ENCODE peak calls at places on chromosomes 12 and 14, in eight cellular contexts. V, Q, K, U, E, C, P and H are unnamed samples.

GRCh38 chr12:106644335-106645073 is 61.7 kb downstream of the RFX4 start:
- DNase-seq in V (no peak), Q (no peak), K (no peak), U (no peak), E (no peak), C (no peak), P (no peak), H (no peak)

GRCh38 chr14:91342243-91342760 is 75.3 kb downstream of the CCDC88C start:
- DNase-seq in V (no peak), Q (no peak), K (no peak), U (no peak), E (no peak), C (no peak), P (no peak), H (no peak)

GRCh38 chr12:6745751-6746525 is 7.0 kb downstream of the MLF2 start:
- DNase-seq in V (no peak), Q (no peak), K (no peak), U (no peak), E (no peak), C (no peak), P (no peak), H (no peak)

GRCh38 chr12:51326762-51327439 is 2.9 kb upstream of the BIN2 start:
- DNase-seq in V (peak; percentile 49), Q (peak; percentile 69), K (peak; percentile 81), U (no peak), E (no peak), C (no peak), P (no peak), H (peak; percentile 94)

GRCh38 chr14:57704796-57705195 is 161.1 kb downstream of the SLC35F4 start:
- DNase-seq in V (no peak), Q (no peak), K (no peak), U (no peak), E (no peak), C (no peak), P (no peak), H (no peak)

GRCh38 chr12:124326104-124326503 is 31.2 kb downstream of the RFLNA start:
- DNase-seq in V (no peak), Q (no peak), K (no peak), U (no peak), E (no peak), C (no peak), P (no peak), H (no peak)

GRCh38 chr12:25054783-25055144 is 105.9 kb upstream of the BCAT1 start:
- DNase-seq in V (peak; percentile 66), Q (peak; percentile 29), K (no peak), U (no peak), E (no peak), C (no peak), P (no peak), H (no peak)

GRCh38 chr12:3071710-3072109 is 5.5 kb upstream of the TSPAN9 start:
- DNase-seq in V (no peak), Q (no peak), K (no peak), U (no peak), E (no peak), C (no peak), P (no peak), H (no peak)

GRCh38 chr14:73785834-73786631 is 65.6 kb upstream of the PTGR2 start:
- DNase-seq in V (peak; percentile 96), Q (peak; percentile 85), K (no peak), U (peak; percentile 46), E (peak; percentile 84), C (peak; percentile 89), P (peak; percentile 74), H (peak; percentile 96)

GRCh38 chr12:53533476-53533875 is 26.2 kb upstream of the NPFF start:
- DNase-seq in V (no peak), Q (no peak), K (no peak), U (no peak), E (no peak), C (no peak), P (no peak), H (no peak)

GRCh38 chr12:22299294-22299912 is 35.1 kb downstream of the ST8SIA1 start:
- DNase-seq in V (no peak), Q (no peak), K (no peak), U (no peak), E (no peak), C (no peak), P (no peak), H (no peak)

GRCh38 chr12:91887957-91888356 is 257.7 kb downstream of the BTG1 start:
- DNase-seq in V (no peak), Q (no peak), K (no peak), U (no peak), E (no peak), C (no peak), P (no peak), H (no peak)

GRCh38 chr14:77272261-77272660 is 1.3 kb upstream of the NGB start:
- DNase-seq in V (no peak), Q (no peak), K (no peak), U (no peak), E (no peak), C (no peak), P (no peak), H (no peak)

GRCh38 chr12:93591137-93591868 is 18.8 kb downstream of the SOCS2 start:
- DNase-seq in V (peak; percentile 87), Q (peak; percentile 87), K (peak; percentile 49), U (peak; percentile 64), E (peak; percentile 63), C (peak; percentile 72), P (peak; percentile 67), H (peak; percentile 69)

GRCh38 chr14:99619873-99620834 is 16.1 kb upstream of the CCDC85C start:
- DNase-seq in V (peak; percentile 45), Q (peak; percentile 44), K (no peak), U (no peak), E (no peak), C (no peak), P (no peak), H (no peak)

GRCh38 chr12:96776908-96777307 is 130.1 kb upstream of the NEDD1 start:
- DNase-seq in V (no peak), Q (no peak), K (peak; percentile 17), U (no peak), E (no peak), C (no peak), P (no peak), H (no peak)

GRCh38 chr12:96774501-96775256 is 132.4 kb upstream of the NEDD1 start:
- DNase-seq in V (peak; percentile 27), Q (peak; percentile 49), K (no peak), U (no peak), E (no peak), C (no peak), P (no peak), H (no peak)

GRCh38 chr12:96780330-96780729 is 126.7 kb upstream of the NEDD1 start:
- DNase-seq in V (no peak), Q (no peak), K (peak; percentile 27), U (no peak), E (no peak), C (no peak), P (no peak), H (no peak)
- TF ChIP-seq CTCF in V (no peak), Q (no peak), K (peak; percentile 22), U (no peak), E (no peak), C (no peak), P (no peak), H (no peak)

DNA sequence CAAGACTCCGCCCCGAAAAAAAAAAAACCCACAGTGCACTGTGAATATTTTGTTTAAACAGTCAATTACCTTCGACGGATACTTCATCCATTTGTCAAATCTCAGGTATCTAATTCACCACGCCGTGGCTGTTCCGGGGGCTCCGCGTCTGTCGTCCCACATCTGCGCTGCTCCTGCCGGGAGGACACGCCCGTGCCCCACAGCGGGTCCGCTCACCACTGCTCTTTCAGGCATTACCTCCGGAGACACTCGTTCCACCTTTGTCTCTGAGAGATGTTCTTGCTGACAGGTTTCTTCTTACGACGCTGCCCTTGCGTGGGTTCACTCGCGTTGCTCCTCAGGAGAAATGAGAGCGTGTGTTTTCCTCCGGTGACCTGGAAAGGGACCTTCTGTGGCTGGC is 46.9 kb upstream of the FBRSL1 start:
- DNase-seq in V (no peak), Q (no peak), K (no peak), U (no peak), E (no peak), C (no peak), P (no peak), H (no peak)
- H3K4me1 ChIP-seq in V (no peaks in the 10 kb centered on the region), Q (no peaks in the 10 kb centered on the region), K (no peaks in the 10 kb centered on the region), U (peaks cover 13% of the 10 kb centered on the region), E (no peaks in the 10 kb centered on the region), C (no peaks in the 10 kb centered on the region), P (no peaks in the 10 kb centered on the region), H (no peaks in the 10 kb centered on the region)

GRCh38 chr12:83954939-83955601 is 957.5 kb downstream of the SLC6A15 start:
- DNase-seq in V (no peak), Q (no peak), K (no peak), U (peak; percentile 22), E (no peak), C (no peak), P (no peak), H (peak; percentile 10)
- TF ChIP-seq CTCF in V (no peak), Q (no peak), K (no peak), U (peak; percentile 50), E (no peak), C (no peak), P (peak; percentile 18), H (peak; percentile 20)

GRCh38 chr14:95190857-95191256 is 33.5 kb upstream of the DICER1 start:
- DNase-seq in V (no peak), Q (no peak), K (no peak), U (no peak), E (no peak), C (no peak), P (no peak), H (no peak)

GRCh38 chr14:95191445-95192199 is 34.3 kb upstream of the DICER1 start:
- DNase-seq in V (no peak), Q (no peak), K (no peak), U (no peak), E (no peak), C (no peak), P (no peak), H (no peak)

GRCh38 chr14:95190346-95190840 is 33.1 kb upstream of the DICER1 start:
- DNase-seq in V (no peak), Q (peak; percentile 18), K (no peak), U (no peak), E (no peak), C (no peak), P (no peak), H (no peak)

GRCh38 chr14:95188372-95188771 is 31.0 kb upstream of the DICER1 start:
- DNase-seq in V (no peak), Q (no peak), K (no peak), U (no peak), E (no peak), C (no peak), P (no peak), H (no peak)

DNA sequence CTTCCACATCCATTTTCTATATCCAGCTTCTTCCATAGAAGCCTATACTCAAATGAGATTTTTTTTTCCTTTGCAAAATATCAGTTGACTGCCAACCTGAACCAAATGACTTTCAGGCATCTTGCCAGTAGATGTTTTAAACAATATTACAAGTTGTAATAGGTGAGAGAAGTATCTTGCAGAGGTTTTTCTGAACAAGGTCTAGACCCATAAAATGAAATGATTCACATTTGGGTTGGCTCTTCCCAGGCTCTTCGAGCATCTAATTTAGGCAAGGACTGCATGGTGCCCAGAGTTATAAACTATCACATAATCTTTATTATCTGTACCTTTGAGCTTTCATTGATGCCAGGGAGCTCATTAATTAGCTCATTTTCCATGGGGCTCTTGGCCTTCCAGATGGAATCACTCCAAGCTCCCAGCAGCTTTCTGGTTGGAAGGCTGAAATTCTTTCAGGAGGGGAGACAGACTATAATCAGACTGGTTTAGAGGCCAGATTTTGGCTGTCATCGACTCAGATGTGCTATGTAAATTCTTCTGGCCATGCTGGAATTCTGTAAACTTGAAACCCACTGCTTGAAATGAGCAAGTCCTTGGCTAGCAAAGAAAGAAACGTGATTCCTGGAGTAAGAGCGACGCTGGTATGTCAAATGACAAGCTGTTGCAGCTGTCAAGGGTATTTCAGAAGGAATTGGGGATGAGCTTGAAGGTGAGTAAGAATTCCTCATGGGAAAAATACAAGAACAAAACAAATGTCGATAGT is 32.3 kb upstream of the DICER1 start:
- DNase-seq in V (no peak), Q (peak; percentile 32), K (no peak), U (no peak), E (no peak), C (no peak), P (peak; percentile 41), H (peak; percentile 78)
- H3K4me1 ChIP-seq in V (peaks cover 7% of the 10 kb centered on the region), Q (no peaks in the 10 kb centered on the region), K (no peaks in the 10 kb centered on the region), U (no peaks in the 10 kb centered on the region), E (peaks cover 4% of the 10 kb centered on the region), C (peaks cover 13% of the 10 kb centered on the region), P (no peaks in the 10 kb centered on the region), H (peaks cover 5% of the 10 kb centered on the region)